ENCODE peak calls at places on chromosome 11, in four cellular contexts. S is K562, B is HepG2, J is GM12878. L is an unnamed sample.
A peak's percentile ranks its signal among the peaks of the same experiment; 100 is the strongest.

GRCh38 chr11:17846852-17847453 is 112.4 kb downstream of the KCNC1 start:
- DNase-seq in S (no peak), B (no peak), J (no peak), L (peak; percentile 9)

GRCh38 chr11:111777094-111778046 is 11.2 kb upstream of the PPP2R1B start:
- DNase-seq in S (peak; percentile 63), B (peak; percentile 82), J (peak; percentile 52), L (peak; percentile 64)

GRCh38 chr11:16367252-16367651 is 10.9 kb upstream of the SOX6 start:
- DNase-seq in S (no peak), B (no peak), J (no peak), L (no peak)

GRCh38 chr11:607971-608659 is 7.6 kb downstream of the IRF7 start:
- DNase-seq in S (no peak), B (no peak), J (no peak), L (no peak)

GRCh38 chr11:126282361-126282741 is 542 bp upstream of the TIRAP start:
- DNase-seq in S (peak; percentile 37), B (peak; percentile 18), J (no peak), L (peak; percentile 48)

GRCh38 chr11:61361237-61361636 is 445 bp downstream of the CYB561A3 start:
- DNase-seq in S (peak; percentile 14), B (no peak), J (no peak), L (no peak)

GRCh38 chr11:110131386-110132123 is 38.4 kb downstream of the ZC3H12C start:
- DNase-seq in S (no peak), B (no peak), J (no peak), L (no peak)

GRCh38 chr11:58659910-58660570 is 37.6 kb downstream of the CNTF start:
- DNase-seq in S (no peak), B (no peak), J (no peak), L (no peak)

GRCh38 chr11:46250071-46251052 is 27.1 kb upstream of the CREB3L1 start:
- DNase-seq in S (no peak), B (no peak), J (no peak), L (no peak)

GRCh38 chr11:44305643-44306468 is 4.1 kb downstream of the ALX4 start:
- DNase-seq in S (no peak), B (no peak), J (no peak), L (no peak)

GRCh38 chr11:1197886-1198765 is 24.7 kb upstream of the MUC5B start:
- DNase-seq in S (no peak), B (no peak), J (no peak), L (no peak)

GRCh38 chr11:119727523-119728081 is 1.4 kb downstream of the NECTIN1 start:
- DNase-seq in S (peak; percentile 45), B (no peak), J (no peak), L (peak; percentile 50)

GRCh38 chr11:17238377-17238776 is 30.6 kb upstream of the PIK3C2A start:
- DNase-seq in S (no peak), B (no peak), J (no peak), L (no peak)

GRCh38 chr11:72013765-72014711 is 15.3 kb downstream of the IL18BP start:
- DNase-seq in S (no peak), B (no peak), J (no peak), L (no peak)

GRCh38 chr11:28152743-28153142 is 44.6 kb downstream of the METTL15 start:
- DNase-seq in S (no peak), B (no peak), J (no peak), L (no peak)

GRCh38 chr11:125084761-125085231 is 21.7 kb downstream of the SLC37A2 start:
- DNase-seq in S (no peak), B (no peak), J (no peak), L (no peak)

GRCh38 chr11:112400615-112401014 is 140.0 kb upstream of the PLET1 start:
- DNase-seq in S (no peak), B (no peak), J (no peak), L (no peak)

GRCh38 chr11:128917144-128917684 is 25.5 kb downstream of the TP53AIP1 start:
- DNase-seq in S (no peak), B (no peak), J (no peak), L (no peak)

GRCh38 chr11:1336836-1337646 is 27.6 kb upstream of the TOLLIP start:
- DNase-seq in S (no peak), B (no peak), J (no peak), L (no peak)

GRCh38 chr11:57210731-57211335 is 26.2 kb downstream of the APLNR start:
- DNase-seq in S (no peak), B (no peak), J (no peak), L (no peak)

GRCh38 chr11:58640386-58641023 is 18.0 kb downstream of the CNTF start:
- DNase-seq in S (no peak), B (no peak), J (no peak), L (no peak)

DNA sequence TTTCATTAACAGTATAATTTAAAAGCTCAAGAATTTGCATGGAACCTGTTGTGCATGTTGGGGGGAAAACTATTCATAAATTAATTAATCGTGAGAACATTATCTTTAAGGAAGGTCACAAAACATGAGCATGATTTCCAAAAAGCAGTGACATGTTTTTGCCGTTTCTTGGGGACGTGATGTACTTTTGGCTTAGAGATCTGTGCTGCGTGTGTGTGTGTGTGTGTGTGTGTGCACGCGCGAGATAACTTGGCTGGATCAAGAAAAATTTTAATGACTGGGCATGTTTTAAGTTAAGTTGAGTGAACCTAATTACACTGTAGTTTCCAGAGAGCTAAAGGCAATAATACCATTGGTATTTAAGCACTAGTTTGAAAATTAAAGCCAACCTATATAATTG is 51.4 kb downstream of the ZBTB16 start:
- DNase-seq in S (no peak), B (no peak), J (no peak), L (no peak)
- TF ChIP-seq FOXM1 in S (no peak), B (no peak), J (no peak), L (no peak)

GRCh38 chr11:14538271-14538925 is 18.2 kb upstream of the PSMA1 start:
- DNase-seq in S (no peak), B (no peak), J (no peak), L (no peak)

GRCh38 chr11:14538926-14539554 is 18.9 kb upstream of the PSMA1 start:
- DNase-seq in S (no peak), B (no peak), J (no peak), L (no peak)

GRCh38 chr11:14539867-14540475 is 19.8 kb upstream of the PSMA1 start:
- DNase-seq in S (no peak), B (no peak), J (no peak), L (no peak)

GRCh38 chr11:14542384-14542783 is 22.2 kb upstream of the PSMA1 start:
- DNase-seq in S (no peak), B (no peak), J (no peak), L (no peak)

GRCh38 chr11:14541180-14541579 is 21.0 kb upstream of the PSMA1 start:
- DNase-seq in S (no peak), B (peak; percentile 36), J (no peak), L (no peak)
- TF ChIP-seq BHLHE40 in S (no peak), B (no peak), J (no peak), L (no peak)

GRCh38 chr11:74636633-74637184 is 44.3 kb downstream of the POLD3 start:
- DNase-seq in S (peak; percentile 18), B (no peak), J (no peak), L (no peak)

GRCh38 chr11:74639533-74639932 is 47.2 kb downstream of the POLD3 start:
- DNase-seq in S (peak; percentile 49), B (no peak), J (no peak), L (peak; percentile 12)

GRCh38 chr11:74630043-74630442 is 37.7 kb downstream of the POLD3 start:
- DNase-seq in S (no peak), B (no peak), J (no peak), L (no peak)

GRCh38 chr11:74633406-74634393 is 41.3 kb downstream of the POLD3 start:
- DNase-seq in S (no peak), B (no peak), J (no peak), L (no peak)

GRCh38 chr11:74634537-74634936 is 42.2 kb downstream of the POLD3 start:
- DNase-seq in S (peak; percentile 32), B (peak; percentile 18), J (no peak), L (no peak)
- TF ChIP-seq FOXM1 in S (no peak), B (no peak), J (no peak), L (no peak)

DNA sequence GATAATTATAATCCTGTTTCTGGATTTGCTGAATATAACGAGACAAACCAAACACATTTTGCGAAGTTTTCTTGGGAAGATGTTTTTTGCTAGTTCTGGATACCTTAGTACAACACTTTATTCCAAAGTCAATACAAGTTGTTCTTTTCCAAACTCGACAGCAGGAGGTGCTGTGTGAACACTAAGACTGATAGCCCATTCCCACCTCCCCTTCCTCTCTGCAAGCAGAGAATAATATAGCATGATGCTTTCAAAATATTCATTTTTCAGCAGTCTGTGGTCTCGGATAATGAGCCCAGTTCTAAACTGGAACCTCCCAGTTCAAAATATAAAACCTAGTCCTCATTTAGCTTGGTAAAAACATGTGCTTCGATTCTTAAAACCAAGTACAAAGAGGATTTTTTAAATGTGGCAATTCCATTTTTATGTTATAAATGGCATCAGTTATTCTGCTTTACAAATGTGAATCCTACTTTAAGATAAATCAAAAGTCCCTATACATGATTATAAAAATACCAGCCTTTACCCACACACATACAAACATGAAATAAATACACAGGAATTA is 129.1 kb downstream of the DCDC1 start:
- DNase-seq in S (peak; percentile 19), B (peak; percentile 59), J (no peak), L (peak; percentile 30)
- TF ChIP-seq BHLHE40 in S (no peak), B (no peak), J (no peak), L (no peak)

GRCh38 chr11:9092085-9092484 is 686 bp upstream of the SCUBE2 start:
- DNase-seq in S (no peak), B (no peak), J (no peak), L (no peak)

GRCh38 chr11:9089061-9089460 is 2.3 kb downstream of the SCUBE2 start:
- DNase-seq in S (no peak), B (no peak), J (no peak), L (no peak)

GRCh38 chr11:9090488-9091043 is 833 bp downstream of the SCUBE2 start:
- DNase-seq in S (no peak), B (no peak), J (no peak), L (no peak)

GRCh38 chr11:9091044-9091936 is at the start of gene SCUBE2:
- DNase-seq in S (peak; percentile 36), B (no peak), J (no peak), L (no peak)

GRCh38 chr11:9089636-9090035 is 1.8 kb downstream of the SCUBE2 start:
- DNase-seq in S (no peak), B (no peak), J (no peak), L (no peak)
- TF ChIP-seq FOXM1 in S (no peak), B (no peak), J (no peak), L (no peak)

GRCh38 chr11:130523166-130523565 is 74.7 kb downstream of the ADAMTS15 start:
- DNase-seq in S (no peak), B (no peak), J (no peak), L (no peak)

GRCh38 chr11:130519128-130519932 is 70.9 kb downstream of the ADAMTS15 start:
- DNase-seq in S (no peak), B (no peak), J (no peak), L (no peak)

GRCh38 chr11:130518164-130518563 is 69.7 kb downstream of the ADAMTS15 start:
- DNase-seq in S (no peak), B (no peak), J (no peak), L (no peak)

GRCh38 chr11:130522284-130522961 is 74.0 kb downstream of the ADAMTS15 start:
- DNase-seq in S (peak; percentile 75), B (peak; percentile 10), J (no peak), L (peak; percentile 44)

DNA sequence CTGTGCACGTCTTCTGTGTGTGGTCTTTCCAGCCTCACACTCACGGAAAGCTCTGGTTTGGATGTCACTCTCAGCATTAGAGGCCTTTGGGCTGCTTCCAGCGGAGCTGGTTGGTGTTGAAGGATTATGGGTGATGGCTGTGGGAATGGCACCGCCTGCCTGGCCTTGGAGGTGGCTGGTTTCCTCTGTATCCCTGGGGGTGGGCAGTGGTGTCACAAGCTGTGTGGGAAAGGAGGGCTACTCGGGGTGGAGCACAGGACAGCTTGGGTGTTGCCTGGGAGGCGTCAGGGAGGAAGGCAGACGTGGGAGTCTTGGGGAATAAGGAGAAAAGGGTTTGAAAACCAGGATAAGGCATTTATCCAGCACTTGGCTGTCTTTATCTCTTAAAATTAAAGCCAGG is 71.8 kb downstream of the ADAMTS15 start:
- DNase-seq in S (no peak), B (no peak), J (no peak), L (no peak)
- TF ChIP-seq BHLHE40 in S (no peak), B (no peak), J (no peak), L (no peak)